ENCODE peak calls at places on chromosomes 12 and 14, in eight cellular contexts. V is tibial artery, M is breast epithelium, R is thyroid gland, I is aorta, X is dorsolateral prefrontal cortex, P is left ventricle myocardium inferior, G is fibroblast of lung. K is an unnamed sample. For H3K27me3, the result is how much of the 10 kb centered on the place peaks cover.

GRCh38 chr12:51631591-51631990 is 40.6 kb downstream of the SCN8A start:
- DNase-seq in G (peak), I (no peak), V (no peak), R (no peak), X (no peak), M (no peak), P (no peak), K (no peak)

GRCh38 chr14:54364555-54365415 is 32.0 kb upstream of the CDKN3 start:
- DNase-seq in M (no peak), R (peak), I (no peak), X (no peak), G (peak), P (peak), V (peak), K (no peak)

GRCh38 chr12:124456652-124457152 is 110.7 kb downstream of the NCOR2 start:
- DNase-seq in M (no peak), P (peak), X (no peak), R (no peak), I (peak), V (peak), G (no peak), K (no peak)

GRCh38 chr12:131092911-131093901 is 139.5 kb downstream of the ADGRD1 start:
- DNase-seq in G (no peak), X (peak), R (peak), P (no peak), I (peak), M (peak), V (peak), K (no peak)

GRCh38 chr12:90947869-90948268 is 7.1 kb downstream of the CCER1 start:
- DNase-seq in R (no peak), P (no peak), M (no peak), V (no peak), G (no peak), X (no peak), I (no peak), K (no peak)

GRCh38 chr12:110995016-110995415 is 74.6 kb upstream of the MYL2 start:
- DNase-seq in M (no peak), X (no peak), G (no peak), P (peak), V (no peak), I (no peak), R (no peak), K (no peak)

GRCh38 chr12:112750971-112751370 is 40.6 kb upstream of the RPH3A start:
- DNase-seq in X (no peak), V (no peak), G (no peak), I (no peak), P (no peak), R (no peak), M (no peak), K (no peak)

GRCh38 chr14:51999084-51999483 is 9.7 kb downstream of the RTRAF start:
- DNase-seq in P (no peak), R (no peak), G (peak), X (no peak), M (no peak), I (no peak), V (no peak), K (no peak)

GRCh38 chr12:13252024-13252423 is 55.5 kb downstream of the EMP1 start:
- DNase-seq in G (no peak), P (no peak), R (no peak), X (no peak), V (no peak), I (no peak), M (no peak), K (no peak)

GRCh38 chr14:77458249-77458950 is 507 bp downstream of the AHSA1 start:
- DNase-seq in X (no peak), R (peak), G (peak), I (no peak), M (no peak), P (no peak), V (no peak), K (no peak)

GRCh38 chr12:91951571-91951970 is 194.1 kb downstream of the BTG1 start:
- DNase-seq in R (no peak), I (no peak), G (no peak), M (no peak), V (no peak), X (no peak), P (no peak), K (no peak)

GRCh38 chr12:7806863-7807487 is 17.8 kb downstream of the NANOG start:
- DNase-seq in X (peak), V (peak), M (no peak), P (peak), I (peak), R (peak), G (peak), K (peak)

GRCh38 chr12:52896190-52897100 is 8.4 kb downstream of the KRT8 start:
- DNase-seq in M (no peak), I (no peak), P (no peak), V (no peak), X (no peak), R (no peak), G (no peak), K (no peak)

GRCh38 chr12:92144631-92145480 is 790 bp downstream of the BTG1 start:
- DNase-seq in I (peak), X (peak), P (peak), G (peak), M (peak), V (peak), R (peak), K (peak)

GRCh38 chr14:26707234-26707633 is 109.4 kb upstream of the NOVA1 start:
- DNase-seq in R (no peak), P (no peak), I (no peak), G (no peak), V (no peak), X (no peak), M (no peak), K (no peak)

GRCh38 chr12:48980389-48980952 is 2.3 kb downstream of the WNT1 start:
- DNase-seq in V (no peak), R (no peak), G (no peak), I (peak), M (no peak), P (no peak), X (no peak), K (peak)

GRCh38 chr12:98022961-98023360 is 492.4 kb upstream of the TMPO start:
- DNase-seq in X (no peak), G (no peak), M (no peak), R (no peak), P (no peak), V (no peak), I (no peak), K (no peak)

GRCh38 chr14:56874375-56874774 is 64.1 kb upstream of the OTX2 start:
- DNase-seq in R (peak), I (no peak), G (no peak), P (no peak), M (no peak), X (no peak), V (no peak), K (peak)

GRCh38 chr12:13204428-13204827 is 7.9 kb downstream of the EMP1 start:
- DNase-seq in V (no peak), G (peak), X (no peak), P (no peak), I (no peak), R (no peak), M (no peak), K (no peak)

GRCh38 chr14:33676135-33676566 is 274.7 kb downstream of the EGLN3 start:
- DNase-seq in G (peak), R (peak), X (peak), V (no peak), I (no peak), P (peak), M (no peak), K (peak)

GRCh38 chr12:29164477-29165163 is 15.5 kb downstream of the FAR2 start:
- DNase-seq in M (no peak), V (no peak), X (no peak), R (no peak), I (no peak), P (no peak), G (peak), K (no peak)

GRCh38 chr12:74646831-74647230 is 109.2 kb downstream of the ATXN7L3B start:
- DNase-seq in I (no peak), V (no peak), P (no peak), M (no peak), X (no peak), G (peak), R (no peak), K (no peak)

GRCh38 chr14:63633801-63634200 is 7.9 kb downstream of the WDR89 start:
- DNase-seq in P (no peak), R (no peak), V (no peak), I (no peak), X (no peak), G (peak), M (no peak), K (no peak)

GRCh38 chr14:77889971-77890442 is 90.1 kb downstream of the ADCK1 start:
- DNase-seq in X (no peak), I (no peak), R (no peak), G (peak), P (no peak), M (no peak), V (no peak), K (no peak)

GRCh38 chr12:117587646-117588287 is 226.3 kb upstream of the NOS1 start:
- DNase-seq in G (peak), M (peak), R (peak), P (peak), I (no peak), X (peak), V (no peak), K (peak)

GRCh38 chr12:130263996-130264395 is 73.7 kb upstream of the PIWIL1 start:
- DNase-seq in V (no peak), I (no peak), R (no peak), P (no peak), X (no peak), M (no peak), G (no peak), K (no peak)

GRCh38 chr12:86613306-86613705 is 357.1 kb upstream of the MGAT4C start:
- DNase-seq in G (peak), I (no peak), M (no peak), X (no peak), V (no peak), P (no peak), R (no peak), K (no peak)

GRCh38 chr12:40238221-40238902 is 13.6 kb downstream of the LRRK2 start:
- DNase-seq in X (no peak), G (no peak), V (no peak), M (no peak), R (no peak), P (no peak), I (no peak), K (no peak)

GRCh38 chr12:6049992-6050391 is 74.5 kb downstream of the VWF start:
- DNase-seq in V (no peak), I (peak), R (no peak), G (no peak), P (no peak), X (no peak), M (no peak), K (no peak)

GRCh38 chr14:75494898-75495297 is 27.4 kb upstream of the BATF start:
- DNase-seq in M (no peak), I (no peak), G (no peak), V (no peak), X (no peak), P (no peak), R (no peak), K (no peak)

GRCh38 chr12:3745152-3745551 is 7.8 kb downstream of the CRACR2A start:
- DNase-seq in V (no peak), P (no peak), R (no peak), M (no peak), G (no peak), I (no peak), X (no peak), K (no peak)

GRCh38 chr12:18148961-18149360 is 59.0 kb upstream of the RERGL start:
- DNase-seq in X (no peak), G (no peak), R (no peak), P (no peak), I (no peak), V (no peak), M (no peak), K (no peak)

DNA sequence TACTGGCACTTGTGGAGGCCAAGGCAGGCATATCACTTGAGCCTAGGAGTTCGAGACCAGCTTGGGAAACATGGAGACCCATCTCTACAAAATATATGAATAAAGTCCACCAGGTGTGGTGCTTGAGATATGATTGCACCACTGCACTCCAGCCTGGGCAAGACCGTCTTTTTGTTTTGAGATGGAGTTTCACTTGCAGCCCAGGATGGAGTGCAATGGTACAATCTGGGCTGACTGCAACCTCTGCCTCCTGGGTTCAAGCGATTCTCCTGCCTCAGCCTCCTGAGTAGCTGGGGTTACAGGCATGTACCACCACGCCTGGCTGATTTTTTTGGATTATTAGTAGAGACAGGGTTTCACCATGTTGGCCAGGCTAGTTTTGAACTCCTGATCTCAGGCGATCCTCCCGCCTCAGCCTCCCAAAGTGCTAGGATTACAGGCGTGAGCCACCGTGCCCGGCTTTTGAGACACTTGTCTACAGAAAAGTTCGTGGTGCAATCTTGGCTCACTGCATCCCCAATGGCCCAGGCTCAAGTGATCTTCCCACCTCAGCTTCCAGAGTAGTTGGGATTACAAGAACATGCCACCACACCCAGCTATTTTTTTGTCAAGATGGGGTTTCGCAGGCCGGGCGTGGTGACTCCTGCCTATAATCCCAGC is 16.3 kb upstream of the ATP5F1B start:
- DNase-seq in R (no peak), X (no peak), I (no peak), G (no peak), V (peak), M (no peak), P (no peak), K (no peak)
- H3K27me3 ChIP-seq in R (under half), X (under half), I (under half), G (under half), V (under half), M (under half), P (under half), K (under half)

GRCh38 chr12:53942467-53942997 is 3.9 kb downstream of the HOXC13 start:
- DNase-seq in P (no peak), V (no peak), G (no peak), I (no peak), X (no peak), M (no peak), R (no peak), K (no peak)
- H3K27me3 ChIP-seq in P (half or more), V (under half), G (half or more), I (under half), X (half or more), M (half or more), R (half or more), K (under half)

GRCh38 chr12:108914031-108914630 is 34.2 kb downstream of the DAO start:
- DNase-seq in I (no peak), R (peak), M (no peak), V (no peak), G (peak), X (no peak), P (no peak), K (no peak)

GRCh38 chr12:108912361-108912760 is 32.5 kb downstream of the DAO start:
- DNase-seq in R (no peak), M (no peak), V (no peak), I (no peak), G (no peak), X (no peak), P (no peak), K (no peak)

GRCh38 chr12:108916336-108916735 is 36.4 kb downstream of the DAO start:
- DNase-seq in M (no peak), V (no peak), R (no peak), I (no peak), X (no peak), G (no peak), P (no peak), K (no peak)

GRCh38 chr12:108918206-108918605 is 38.3 kb downstream of the DAO start:
- DNase-seq in M (no peak), P (no peak), I (no peak), X (no peak), R (no peak), G (no peak), V (no peak), K (no peak)

DNA sequence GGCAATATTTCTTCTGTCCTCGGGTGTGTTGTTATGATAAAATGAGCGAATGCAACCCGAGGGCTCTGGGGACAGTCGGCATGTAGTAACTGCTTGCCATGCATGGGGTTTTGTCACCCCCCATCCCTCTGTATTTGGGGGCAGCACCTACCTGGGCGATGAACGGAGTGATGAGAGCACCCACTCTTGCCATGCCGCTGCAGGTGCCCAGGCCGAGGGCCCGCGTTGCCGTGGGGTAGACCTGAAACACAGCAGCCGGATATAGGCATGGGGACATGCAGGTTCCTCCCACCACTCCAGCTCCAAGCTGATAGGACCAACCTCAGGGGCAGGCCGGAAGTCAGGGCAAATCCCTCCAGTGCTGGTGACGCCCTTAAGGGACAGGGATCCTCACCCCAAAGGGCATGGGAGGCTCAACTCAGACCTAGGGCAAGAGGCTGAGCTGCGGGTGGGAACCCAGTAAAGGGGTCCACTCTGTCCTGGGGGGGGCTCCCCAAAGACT is 35.8 kb downstream of the DAO start:
- DNase-seq in P (no peak), I (no peak), R (no peak), G (no peak), V (no peak), M (no peak), X (no peak), K (no peak)
- H3K27me3 ChIP-seq in P (under half), I (under half), R (under half), G (under half), V (under half), M (under half), X (under half), K (under half)

DNA sequence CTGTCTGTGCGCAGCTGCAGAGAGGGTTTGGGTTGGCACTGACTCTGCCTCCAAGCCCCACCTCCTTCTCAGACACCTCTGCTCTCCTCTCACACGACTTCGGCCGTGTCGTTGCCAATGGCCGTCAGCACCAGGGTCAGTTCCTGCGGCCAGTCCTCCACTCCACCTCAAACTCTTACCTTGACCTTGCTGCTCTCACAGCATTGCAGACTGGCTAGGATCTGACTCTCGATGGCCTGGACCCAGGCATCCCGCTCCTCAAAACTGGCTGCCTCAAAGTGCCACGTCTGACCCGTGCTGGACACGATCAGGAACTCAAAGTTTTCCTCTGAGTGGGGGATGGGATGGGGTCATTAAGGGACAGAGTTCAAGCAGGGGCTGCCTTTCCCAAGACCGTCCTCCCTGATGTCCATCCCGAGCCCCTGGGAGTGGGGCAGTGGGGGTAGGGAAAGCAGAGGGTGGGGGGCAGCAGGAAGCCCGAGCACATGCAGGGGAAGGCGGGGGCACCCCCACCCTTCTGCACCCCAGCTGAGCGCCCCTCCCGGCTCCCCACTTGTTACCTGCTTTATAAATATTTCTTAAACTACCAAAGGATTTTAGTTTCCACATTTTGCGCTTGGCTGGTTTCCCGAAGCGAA is 10.7 kb downstream of the AGAP2 start:
- DNase-seq in V (no peak), X (peak), G (no peak), R (peak), P (no peak), I (no peak), M (no peak), K (no peak)
- H3K27me3 ChIP-seq in V (under half), X (under half), G (under half), R (under half), P (half or more), I (under half), M (under half), K (under half)

GRCh38 chr14:101458536-101459391 is 102.5 kb upstream of the DIO3 start:
- DNase-seq in M (no peak), X (peak), R (no peak), G (no peak), P (no peak), V (peak), I (peak), K (no peak)
- H3K27me3 ChIP-seq in M (half or more), X (half or more), R (under half), G (under half), P (half or more), V (under half), I (under half), K (under half)